ENCODE peak calls at places on chromosomes 4 and X, in six cellular contexts. One of them, this sample, is unnamed.

GRCh38 chr4:30854566-30854965 is 134.4 kb downstream of the PCDH7 start:
- DNase-seq in psoas muscle: no peak
- DNase-seq in neural crest cell: no peak
- DNase-seq in GM20000: no peak
- DNase-seq in nephron progenitor cell: no peak
- DNase-seq in AG10803: no peak
- DNase-seq in this sample: no peak

GRCh38 chr4:3442959-3443749 is 1.4 kb downstream of the HGFAC start:
- DNase-seq in nephron progenitor cell: peak; percentile 76
- DNase-seq in psoas muscle: peak; percentile 77
- DNase-seq in neural crest cell: peak; percentile 61
- DNase-seq in AG10803: peak; percentile 8
- DNase-seq in GM20000: peak; percentile 96
- DNase-seq in this sample: peak; percentile 93

GRCh38 chrX:63506320-63506719 is 155.2 kb upstream of the SPIN4 start:
- DNase-seq in psoas muscle: no peak
- DNase-seq in neural crest cell: no peak
- DNase-seq in AG10803: peak; percentile 47
- DNase-seq in nephron progenitor cell: no peak
- DNase-seq in GM20000: no peak
- DNase-seq in this sample: peak; percentile 5

GRCh38 chr4:28421221-28421620 is 1560.6 kb downstream of the STIM2 start:
- DNase-seq in neural crest cell: no peak
- DNase-seq in GM20000: no peak
- DNase-seq in psoas muscle: no peak
- DNase-seq in nephron progenitor cell: no peak
- DNase-seq in AG10803: no peak
- DNase-seq in this sample: no peak

GRCh38 chr4:161256716-161257115 is 907.1 kb downstream of the FSTL5 start:
- DNase-seq in neural crest cell: no peak
- DNase-seq in AG10803: no peak
- DNase-seq in psoas muscle: no peak
- DNase-seq in GM20000: no peak
- DNase-seq in nephron progenitor cell: no peak
- DNase-seq in this sample: no peak

GRCh38 chrX:52213276-52213675 is 28.6 kb downstream of the MAGED4 start:
- DNase-seq in psoas muscle: no peak
- DNase-seq in nephron progenitor cell: no peak
- DNase-seq in AG10803: no peak
- DNase-seq in neural crest cell: no peak
- DNase-seq in GM20000: no peak
- DNase-seq in this sample: no peak

GRCh38 chr4:178738026-178738425 is 1295.8 kb upstream of the AGA start:
- DNase-seq in psoas muscle: no peak
- DNase-seq in GM20000: no peak
- DNase-seq in nephron progenitor cell: no peak
- DNase-seq in neural crest cell: no peak
- DNase-seq in AG10803: no peak
- DNase-seq in this sample: no peak

GRCh38 chrX:37825225-37825842 is 22.0 kb downstream of the DYNLT3 start:
- DNase-seq in neural crest cell: peak; percentile 21
- DNase-seq in AG10803: peak; percentile 25
- DNase-seq in GM20000: peak; percentile 7
- DNase-seq in nephron progenitor cell: peak; percentile 37
- DNase-seq in psoas muscle: no peak
- DNase-seq in this sample: peak; percentile 17

GRCh38 chr4:77023920-77024319 is 51.9 kb downstream of the CCNI start:
- DNase-seq in AG10803: no peak
- DNase-seq in psoas muscle: no peak
- DNase-seq in neural crest cell: no peak
- DNase-seq in GM20000: no peak
- DNase-seq in nephron progenitor cell: no peak
- DNase-seq in this sample: no peak

GRCh38 chrX:9942086-9942485 is 25.1 kb upstream of the CLDN34 start:
- DNase-seq in psoas muscle: no peak
- DNase-seq in neural crest cell: no peak
- DNase-seq in nephron progenitor cell: no peak
- DNase-seq in GM20000: peak; percentile 60
- DNase-seq in AG10803: no peak
- DNase-seq in this sample: peak; percentile 58

GRCh38 chr4:2303686-2304320 is 41.9 kb upstream of the MXD4 start:
- DNase-seq in psoas muscle: no peak
- DNase-seq in GM20000: no peak
- DNase-seq in neural crest cell: no peak
- DNase-seq in nephron progenitor cell: no peak
- DNase-seq in AG10803: no peak
- DNase-seq in this sample: no peak

GRCh38 chrX:54921427-54922021 is 900 bp downstream of the TRO start:
- DNase-seq in nephron progenitor cell: peak; percentile 82
- DNase-seq in neural crest cell: peak; percentile 66
- DNase-seq in AG10803: peak; percentile 52
- DNase-seq in psoas muscle: peak; percentile 72
- DNase-seq in GM20000: peak; percentile 73
- DNase-seq in this sample: peak; percentile 65

GRCh38 chr4:38574559-38575333 is 89.3 kb upstream of the KLF3 start:
- DNase-seq in GM20000: no peak
- DNase-seq in nephron progenitor cell: no peak
- DNase-seq in psoas muscle: peak; percentile 79
- DNase-seq in AG10803: no peak
- DNase-seq in neural crest cell: no peak
- DNase-seq in this sample: no peak

GRCh38 chr4:148007303-148007702 is 275.4 kb downstream of the ARHGAP10 start:
- DNase-seq in GM20000: no peak
- DNase-seq in psoas muscle: no peak
- DNase-seq in AG10803: peak; percentile 97
- DNase-seq in neural crest cell: no peak
- DNase-seq in nephron progenitor cell: no peak
- DNase-seq in this sample: no peak

GRCh38 chr4:155005395-155006087 is 202.9 kb upstream of the NPY2R start:
- DNase-seq in nephron progenitor cell: no peak
- DNase-seq in psoas muscle: no peak
- DNase-seq in GM20000: no peak
- DNase-seq in neural crest cell: no peak
- DNase-seq in AG10803: peak; percentile 24
- DNase-seq in this sample: no peak

GRCh38 chr4:56055027-56055976 is 106.6 kb downstream of the CEP135 start:
- DNase-seq in AG10803: no peak
- DNase-seq in neural crest cell: no peak
- DNase-seq in psoas muscle: no peak
- DNase-seq in nephron progenitor cell: peak; percentile 25
- DNase-seq in GM20000: no peak
- DNase-seq in this sample: no peak

GRCh38 chr4:82901129-82901718 is 689 bp downstream of the THAP9 start:
- DNase-seq in GM20000: no peak
- DNase-seq in neural crest cell: no peak
- DNase-seq in nephron progenitor cell: no peak
- DNase-seq in psoas muscle: no peak
- DNase-seq in AG10803: no peak
- DNase-seq in this sample: no peak

GRCh38 chrX:104420907-104421306 is 145.1 kb upstream of the IL1RAPL2 start:
- DNase-seq in AG10803: no peak
- DNase-seq in GM20000: no peak
- DNase-seq in psoas muscle: no peak
- DNase-seq in nephron progenitor cell: no peak
- DNase-seq in neural crest cell: no peak
- DNase-seq in this sample: no peak

GRCh38 chrX:17036172-17036961 is 89.9 kb downstream of the REPS2 start:
- DNase-seq in AG10803: no peak
- DNase-seq in neural crest cell: no peak
- DNase-seq in psoas muscle: no peak
- DNase-seq in nephron progenitor cell: no peak
- DNase-seq in GM20000: no peak
- DNase-seq in this sample: no peak

GRCh38 chrX:105821471-105822081 is 763 bp upstream of the NRK start:
- DNase-seq in psoas muscle: no peak
- DNase-seq in AG10803: no peak
- DNase-seq in GM20000: no peak
- DNase-seq in nephron progenitor cell: peak; percentile 25
- DNase-seq in neural crest cell: peak; percentile 16
- DNase-seq in this sample: no peak

GRCh38 chr4:65669008-65669971 is 999 bp downstream of the EPHA5 start:
- DNase-seq in GM20000: peak; percentile 12
- DNase-seq in neural crest cell: peak; percentile 7
- DNase-seq in AG10803: peak; percentile 0
- DNase-seq in nephron progenitor cell: peak; percentile 54
- DNase-seq in psoas muscle: peak; percentile 32
- DNase-seq in this sample: peak; percentile 6

GRCh38 chr4:113094802-113095201 is 45.3 kb downstream of the ANK2 start:
- DNase-seq in psoas muscle: no peak
- DNase-seq in GM20000: peak; percentile 17
- DNase-seq in AG10803: peak; percentile 13
- DNase-seq in neural crest cell: no peak
- DNase-seq in nephron progenitor cell: no peak
- DNase-seq in this sample: peak; percentile 21

GRCh38 chr4:140839888-140840790 is 84.0 kb upstream of the TBC1D9 start:
- DNase-seq in AG10803: peak; percentile 7
- DNase-seq in psoas muscle: no peak
- DNase-seq in neural crest cell: no peak
- DNase-seq in GM20000: no peak
- DNase-seq in nephron progenitor cell: no peak
- DNase-seq in this sample: no peak

GRCh38 chrX:133365886-133366611 is 49.2 kb downstream of the GPC4 start:
- DNase-seq in GM20000: no peak
- DNase-seq in psoas muscle: no peak
- DNase-seq in nephron progenitor cell: no peak
- DNase-seq in AG10803: peak; percentile 60
- DNase-seq in neural crest cell: no peak
- DNase-seq in this sample: no peak

GRCh38 chr4:139481465-139481864 is 27.5 kb downstream of the RAB33B start:
- DNase-seq in GM20000: no peak
- DNase-seq in AG10803: no peak
- DNase-seq in nephron progenitor cell: no peak
- DNase-seq in psoas muscle: no peak
- DNase-seq in neural crest cell: no peak
- DNase-seq in this sample: no peak

DNA sequence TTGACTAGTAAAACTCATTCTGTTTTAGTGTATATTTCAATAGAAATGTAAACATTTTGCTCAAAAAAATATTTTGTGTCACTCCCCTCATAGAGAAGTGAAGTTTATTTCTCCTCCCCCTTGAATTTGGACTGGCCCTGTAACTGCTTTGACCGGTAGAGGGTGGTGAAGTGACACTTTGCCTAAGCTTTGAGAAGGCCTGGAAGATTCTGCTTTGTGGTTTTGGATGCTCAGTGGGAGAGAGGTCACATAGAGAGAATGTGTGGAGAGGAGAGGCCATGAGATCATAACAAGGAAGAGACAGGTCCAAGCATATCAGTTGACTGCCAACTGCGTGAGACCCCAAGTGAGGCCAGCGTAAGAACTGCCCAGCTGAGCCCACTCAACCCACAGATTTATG is 19.1 kb upstream of the ARX start:
- DNase-seq in nephron progenitor cell: no peak
- DNase-seq in GM20000: no peak
- DNase-seq in psoas muscle: no peak
- DNase-seq in neural crest cell: no peak
- DNase-seq in AG10803: peak; percentile 3
- DNase-seq in this sample: no peak
- TF ChIP-seq CTCF in nephron progenitor cell: no peak
- TF ChIP-seq CTCF in GM20000: no peak
- TF ChIP-seq CTCF in psoas muscle: no peak
- TF ChIP-seq CTCF in neural crest cell: peak; percentile 41
- TF ChIP-seq CTCF in AG10803: peak; percentile 26
- TF ChIP-seq CTCF in this sample: no peak

GRCh38 chrX:154435171-154435733 is 1.7 kb upstream of the GDI1 start:
- DNase-seq in neural crest cell: no peak
- DNase-seq in AG10803: no peak
- DNase-seq in nephron progenitor cell: no peak
- DNase-seq in GM20000: no peak
- DNase-seq in psoas muscle: no peak
- DNase-seq in this sample: no peak

GRCh38 chrX:154431321-154431720 is 2.8 kb downstream of the ATP6AP1 start:
- DNase-seq in nephron progenitor cell: no peak
- DNase-seq in GM20000: no peak
- DNase-seq in psoas muscle: no peak
- DNase-seq in neural crest cell: no peak
- DNase-seq in AG10803: no peak
- DNase-seq in this sample: no peak

GRCh38 chrX:154432210-154432609 is 3.7 kb downstream of the ATP6AP1 start:
- DNase-seq in AG10803: no peak
- DNase-seq in psoas muscle: no peak
- DNase-seq in neural crest cell: no peak
- DNase-seq in GM20000: no peak
- DNase-seq in nephron progenitor cell: no peak
- DNase-seq in this sample: no peak

GRCh38 chrX:154434394-154435168 is 2.4 kb upstream of the GDI1 start:
- DNase-seq in nephron progenitor cell: no peak
- DNase-seq in GM20000: no peak
- DNase-seq in neural crest cell: no peak
- DNase-seq in AG10803: no peak
- DNase-seq in psoas muscle: no peak
- DNase-seq in this sample: no peak

DNA sequence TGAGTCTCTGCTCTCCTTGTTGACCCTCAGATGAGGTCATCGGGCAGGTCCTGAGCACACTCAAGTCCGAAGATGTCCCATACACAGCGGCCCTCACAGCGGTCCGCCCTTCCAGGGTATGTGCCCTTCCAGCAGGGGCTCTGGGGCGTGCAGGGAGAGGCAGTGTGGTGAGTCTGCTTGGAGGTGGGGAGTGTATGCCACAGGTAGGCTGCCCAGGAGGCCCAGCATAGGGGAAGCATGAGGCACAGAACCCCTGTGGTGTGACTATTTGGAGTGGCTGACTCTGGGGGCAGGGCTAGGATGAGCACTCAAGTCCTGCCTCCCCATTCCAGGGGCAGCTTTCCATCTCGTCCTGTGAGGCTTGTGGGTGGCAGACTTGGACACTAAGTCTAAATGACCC is 3.3 kb upstream of the GDI1 start:
- DNase-seq in GM20000: no peak
- DNase-seq in neural crest cell: no peak
- DNase-seq in psoas muscle: no peak
- DNase-seq in nephron progenitor cell: no peak
- DNase-seq in AG10803: no peak
- DNase-seq in this sample: no peak
- TF ChIP-seq CTCF in GM20000: no peak
- TF ChIP-seq CTCF in neural crest cell: no peak
- TF ChIP-seq CTCF in psoas muscle: no peak
- TF ChIP-seq CTCF in nephron progenitor cell: no peak
- TF ChIP-seq CTCF in AG10803: no peak
- TF ChIP-seq CTCF in this sample: no peak

GRCh38 chrX:31092476-31092875 is 20.6 kb upstream of the FTHL17 start:
- DNase-seq in psoas muscle: no peak
- DNase-seq in nephron progenitor cell: no peak
- DNase-seq in neural crest cell: no peak
- DNase-seq in AG10803: no peak
- DNase-seq in GM20000: no peak
- DNase-seq in this sample: no peak
- TF ChIP-seq CTCF in psoas muscle: no peak
- TF ChIP-seq CTCF in nephron progenitor cell: no peak
- TF ChIP-seq CTCF in neural crest cell: no peak
- TF ChIP-seq CTCF in AG10803: no peak
- TF ChIP-seq CTCF in GM20000: no peak
- TF ChIP-seq CTCF in this sample: no peak

DNA sequence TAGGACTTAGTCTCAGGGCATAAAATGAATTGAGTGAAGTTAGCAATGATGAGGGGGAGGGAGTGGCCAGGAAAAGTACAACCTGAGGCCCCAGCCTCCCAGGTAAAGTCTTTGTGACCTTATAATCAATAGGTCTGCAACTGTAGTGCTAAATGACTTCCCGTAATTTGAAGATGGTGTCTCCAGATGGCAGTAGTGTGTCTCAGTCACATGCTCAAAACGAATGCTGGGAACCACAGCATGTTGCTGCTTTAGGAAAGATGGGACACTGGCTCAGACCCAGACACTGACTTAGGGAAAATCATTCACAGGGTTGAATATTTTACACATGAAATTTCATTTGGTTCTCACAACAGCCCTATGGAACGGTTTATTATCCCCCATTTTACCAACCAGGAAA is 10.3 kb downstream of the SRPX2 start:
- DNase-seq in GM20000: no peak
- DNase-seq in AG10803: peak; percentile 45
- DNase-seq in nephron progenitor cell: no peak
- DNase-seq in neural crest cell: no peak
- DNase-seq in psoas muscle: no peak
- DNase-seq in this sample: no peak
- TF ChIP-seq CTCF in GM20000: no peak
- TF ChIP-seq CTCF in AG10803: peak; percentile 23
- TF ChIP-seq CTCF in nephron progenitor cell: no peak
- TF ChIP-seq CTCF in neural crest cell: no peak
- TF ChIP-seq CTCF in psoas muscle: no peak
- TF ChIP-seq CTCF in this sample: peak; percentile 2

This sample was measured in GM10248.